ENCODE peak calls at places on chromosomes 3 and 15, in eight cellular contexts. One of them, this sample, is unnamed.

GRCh38 chr3:36497234-36497633 is 116.9 kb downstream of the STAC start:
- DNase-seq in epithelial cell of proximal tubule: no peak
- DNase-seq in cardiac muscle cell: no peak
- DNase-seq in heart right ventricle: no peak
- DNase-seq in brain microvascular endothelial cell: no peak
- DNase-seq in GM12865: no peak
- DNase-seq in PC-3: no peak
- DNase-seq in choroid plexus epithelial cell: no peak
- DNase-seq in this sample: no peak

GRCh38 chr3:148714521-148714920 is 16.8 kb downstream of the AGTR1 start:
- DNase-seq in epithelial cell of proximal tubule: no peak
- DNase-seq in cardiac muscle cell: no peak
- DNase-seq in heart right ventricle: no peak
- DNase-seq in brain microvascular endothelial cell: no peak
- DNase-seq in GM12865: no peak
- DNase-seq in PC-3: no peak
- DNase-seq in choroid plexus epithelial cell: no peak
- DNase-seq in this sample: no peak

GRCh38 chr15:73134196-73134595 is 81.9 kb downstream of the NEO1 start:
- DNase-seq in epithelial cell of proximal tubule: no peak
- DNase-seq in cardiac muscle cell: no peak
- DNase-seq in heart right ventricle: no peak
- DNase-seq in brain microvascular endothelial cell: no peak
- DNase-seq in GM12865: no peak
- DNase-seq in PC-3: no peak
- DNase-seq in choroid plexus epithelial cell: no peak
- DNase-seq in this sample: no peak

GRCh38 chr15:96243701-96244100 is 86.8 kb upstream of the NR2F2 start:
- DNase-seq in epithelial cell of proximal tubule: no peak
- DNase-seq in cardiac muscle cell: no peak
- DNase-seq in heart right ventricle: no peak
- DNase-seq in brain microvascular endothelial cell: no peak
- DNase-seq in GM12865: no peak
- DNase-seq in PC-3: no peak
- DNase-seq in choroid plexus epithelial cell: peak
- DNase-seq in this sample: no peak

GRCh38 chr15:52870015-52870414 is 79.9 kb upstream of the ONECUT1 start:
- DNase-seq in epithelial cell of proximal tubule: no peak
- DNase-seq in cardiac muscle cell: no peak
- DNase-seq in heart right ventricle: no peak
- DNase-seq in brain microvascular endothelial cell: no peak
- DNase-seq in GM12865: no peak
- DNase-seq in PC-3: no peak
- DNase-seq in choroid plexus epithelial cell: no peak
- DNase-seq in this sample: no peak

GRCh38 chr3:58150800-58151199 is 60.0 kb downstream of the DNASE1L3 start:
- DNase-seq in epithelial cell of proximal tubule: no peak
- DNase-seq in cardiac muscle cell: no peak
- DNase-seq in heart right ventricle: no peak
- DNase-seq in brain microvascular endothelial cell: no peak
- DNase-seq in GM12865: no peak
- DNase-seq in PC-3: no peak
- DNase-seq in choroid plexus epithelial cell: no peak
- DNase-seq in this sample: no peak

GRCh38 chr3:46861293-46861995 is 1.8 kb downstream of the MYL3 start:
- DNase-seq in epithelial cell of proximal tubule: no peak
- DNase-seq in cardiac muscle cell: peak
- DNase-seq in heart right ventricle: peak
- DNase-seq in brain microvascular endothelial cell: no peak
- DNase-seq in GM12865: no peak
- DNase-seq in PC-3: no peak
- DNase-seq in choroid plexus epithelial cell: no peak
- DNase-seq in this sample: no peak

GRCh38 chr3:119289371-119289770 is 4.8 kb upstream of the ARHGAP31 start:
- DNase-seq in epithelial cell of proximal tubule: no peak
- DNase-seq in cardiac muscle cell: no peak
- DNase-seq in heart right ventricle: no peak
- DNase-seq in brain microvascular endothelial cell: no peak
- DNase-seq in GM12865: no peak
- DNase-seq in PC-3: no peak
- DNase-seq in choroid plexus epithelial cell: no peak
- DNase-seq in this sample: no peak

GRCh38 chr3:4994823-4995499 is 15.7 kb downstream of the BHLHE40 start:
- DNase-seq in epithelial cell of proximal tubule: peak
- DNase-seq in cardiac muscle cell: no peak
- DNase-seq in heart right ventricle: peak
- DNase-seq in brain microvascular endothelial cell: peak
- DNase-seq in GM12865: peak
- DNase-seq in PC-3: peak
- DNase-seq in choroid plexus epithelial cell: peak
- DNase-seq in this sample: peak

GRCh38 chr15:94924971-94925593 is 693.7 kb downstream of the MCTP2 start:
- DNase-seq in epithelial cell of proximal tubule: no peak
- DNase-seq in cardiac muscle cell: no peak
- DNase-seq in heart right ventricle: no peak
- DNase-seq in brain microvascular endothelial cell: no peak
- DNase-seq in GM12865: no peak
- DNase-seq in PC-3: no peak
- DNase-seq in choroid plexus epithelial cell: no peak
- DNase-seq in this sample: no peak

GRCh38 chr3:188686319-188686718 is 485.5 kb upstream of the TPRG1 start:
- DNase-seq in epithelial cell of proximal tubule: no peak
- DNase-seq in cardiac muscle cell: no peak
- DNase-seq in heart right ventricle: no peak
- DNase-seq in brain microvascular endothelial cell: no peak
- DNase-seq in GM12865: no peak
- DNase-seq in PC-3: no peak
- DNase-seq in choroid plexus epithelial cell: no peak
- DNase-seq in this sample: no peak

GRCh38 chr3:169945313-169945712 is 21.3 kb upstream of the SEC62 start:
- DNase-seq in epithelial cell of proximal tubule: no peak
- DNase-seq in cardiac muscle cell: peak
- DNase-seq in heart right ventricle: no peak
- DNase-seq in brain microvascular endothelial cell: peak
- DNase-seq in GM12865: peak
- DNase-seq in PC-3: no peak
- DNase-seq in choroid plexus epithelial cell: peak
- DNase-seq in this sample: no peak

GRCh38 chr15:73165435-73165834 is 113.2 kb downstream of the NEO1 start:
- DNase-seq in epithelial cell of proximal tubule: no peak
- DNase-seq in cardiac muscle cell: no peak
- DNase-seq in heart right ventricle: no peak
- DNase-seq in brain microvascular endothelial cell: no peak
- DNase-seq in GM12865: no peak
- DNase-seq in PC-3: no peak
- DNase-seq in choroid plexus epithelial cell: no peak
- DNase-seq in this sample: no peak

GRCh38 chr3:147414369-147415135 is 5.4 kb downstream of the ZIC1 start:
- DNase-seq in epithelial cell of proximal tubule: no peak
- DNase-seq in cardiac muscle cell: no peak
- DNase-seq in heart right ventricle: no peak
- DNase-seq in brain microvascular endothelial cell: peak
- DNase-seq in GM12865: no peak
- DNase-seq in PC-3: no peak
- DNase-seq in choroid plexus epithelial cell: no peak
- DNase-seq in this sample: no peak

GRCh38 chr15:32856753-32857152 is 138.9 kb downstream of the GREM1 start:
- DNase-seq in epithelial cell of proximal tubule: no peak
- DNase-seq in cardiac muscle cell: no peak
- DNase-seq in heart right ventricle: no peak
- DNase-seq in brain microvascular endothelial cell: peak
- DNase-seq in GM12865: no peak
- DNase-seq in PC-3: no peak
- DNase-seq in choroid plexus epithelial cell: peak
- DNase-seq in this sample: no peak

GRCh38 chr15:32855942-32856341 is 138.1 kb downstream of the GREM1 start:
- DNase-seq in epithelial cell of proximal tubule: peak
- DNase-seq in cardiac muscle cell: no peak
- DNase-seq in heart right ventricle: no peak
- DNase-seq in brain microvascular endothelial cell: peak
- DNase-seq in GM12865: no peak
- DNase-seq in PC-3: peak
- DNase-seq in choroid plexus epithelial cell: peak
- DNase-seq in this sample: peak

GRCh38 chr15:32859996-32860395 is 142.2 kb downstream of the GREM1 start:
- DNase-seq in epithelial cell of proximal tubule: no peak
- DNase-seq in cardiac muscle cell: no peak
- DNase-seq in heart right ventricle: no peak
- DNase-seq in brain microvascular endothelial cell: no peak
- DNase-seq in GM12865: no peak
- DNase-seq in PC-3: no peak
- DNase-seq in choroid plexus epithelial cell: no peak
- DNase-seq in this sample: no peak

GRCh38 chr15:32859246-32859645 is 141.4 kb downstream of the GREM1 start:
- DNase-seq in epithelial cell of proximal tubule: no peak
- DNase-seq in cardiac muscle cell: no peak
- DNase-seq in heart right ventricle: no peak
- DNase-seq in brain microvascular endothelial cell: no peak
- DNase-seq in GM12865: no peak
- DNase-seq in PC-3: no peak
- DNase-seq in choroid plexus epithelial cell: no peak
- DNase-seq in this sample: no peak

GRCh38 chr15:32857732-32858131 is 139.9 kb downstream of the GREM1 start:
- DNase-seq in epithelial cell of proximal tubule: no peak
- DNase-seq in cardiac muscle cell: no peak
- DNase-seq in heart right ventricle: no peak
- DNase-seq in brain microvascular endothelial cell: no peak
- DNase-seq in GM12865: no peak
- DNase-seq in PC-3: no peak
- DNase-seq in choroid plexus epithelial cell: no peak
- DNase-seq in this sample: no peak
- H3K4me3 ChIP-seq in epithelial cell of proximal tubule: no peak
- H3K4me3 ChIP-seq in cardiac muscle cell: no peak
- H3K4me3 ChIP-seq in heart right ventricle: no peak
- H3K4me3 ChIP-seq in brain microvascular endothelial cell: no peak
- H3K4me3 ChIP-seq in GM12865: no peak
- H3K4me3 ChIP-seq in PC-3: no peak
- H3K4me3 ChIP-seq in choroid plexus epithelial cell: no peak
- H3K4me3 ChIP-seq in this sample: no peak

GRCh38 chr15:67176195-67176971 is 78.1 kb downstream of the AAGAB start:
- DNase-seq in epithelial cell of proximal tubule: no peak
- DNase-seq in cardiac muscle cell: peak
- DNase-seq in heart right ventricle: peak
- DNase-seq in brain microvascular endothelial cell: no peak
- DNase-seq in GM12865: no peak
- DNase-seq in PC-3: no peak
- DNase-seq in choroid plexus epithelial cell: no peak
- DNase-seq in this sample: no peak

GRCh38 chr15:67173786-67174185 is 80.7 kb downstream of the AAGAB start:
- DNase-seq in epithelial cell of proximal tubule: no peak
- DNase-seq in cardiac muscle cell: no peak
- DNase-seq in heart right ventricle: no peak
- DNase-seq in brain microvascular endothelial cell: no peak
- DNase-seq in GM12865: no peak
- DNase-seq in PC-3: no peak
- DNase-seq in choroid plexus epithelial cell: no peak
- DNase-seq in this sample: no peak

GRCh38 chr15:67174446-67174845 is 80.0 kb downstream of the AAGAB start:
- DNase-seq in epithelial cell of proximal tubule: no peak
- DNase-seq in cardiac muscle cell: no peak
- DNase-seq in heart right ventricle: no peak
- DNase-seq in brain microvascular endothelial cell: no peak
- DNase-seq in GM12865: no peak
- DNase-seq in PC-3: no peak
- DNase-seq in choroid plexus epithelial cell: no peak
- DNase-seq in this sample: no peak

GRCh38 chr15:67175643-67176071 is 78.8 kb downstream of the AAGAB start:
- DNase-seq in epithelial cell of proximal tubule: no peak
- DNase-seq in cardiac muscle cell: no peak
- DNase-seq in heart right ventricle: no peak
- DNase-seq in brain microvascular endothelial cell: no peak
- DNase-seq in GM12865: peak
- DNase-seq in PC-3: no peak
- DNase-seq in choroid plexus epithelial cell: peak
- DNase-seq in this sample: peak

GRCh38 chr15:67174864-67175573 is 79.4 kb downstream of the AAGAB start:
- DNase-seq in epithelial cell of proximal tubule: peak
- DNase-seq in cardiac muscle cell: no peak
- DNase-seq in heart right ventricle: no peak
- DNase-seq in brain microvascular endothelial cell: no peak
- DNase-seq in GM12865: peak
- DNase-seq in PC-3: peak
- DNase-seq in choroid plexus epithelial cell: no peak
- DNase-seq in this sample: peak
- H3K4me3 ChIP-seq in epithelial cell of proximal tubule: no peak
- H3K4me3 ChIP-seq in cardiac muscle cell: no peak
- H3K4me3 ChIP-seq in heart right ventricle: no peak
- H3K4me3 ChIP-seq in brain microvascular endothelial cell: no peak
- H3K4me3 ChIP-seq in GM12865: no peak
- H3K4me3 ChIP-seq in PC-3: no peak
- H3K4me3 ChIP-seq in choroid plexus epithelial cell: no peak
- H3K4me3 ChIP-seq in this sample: no peak

DNA sequence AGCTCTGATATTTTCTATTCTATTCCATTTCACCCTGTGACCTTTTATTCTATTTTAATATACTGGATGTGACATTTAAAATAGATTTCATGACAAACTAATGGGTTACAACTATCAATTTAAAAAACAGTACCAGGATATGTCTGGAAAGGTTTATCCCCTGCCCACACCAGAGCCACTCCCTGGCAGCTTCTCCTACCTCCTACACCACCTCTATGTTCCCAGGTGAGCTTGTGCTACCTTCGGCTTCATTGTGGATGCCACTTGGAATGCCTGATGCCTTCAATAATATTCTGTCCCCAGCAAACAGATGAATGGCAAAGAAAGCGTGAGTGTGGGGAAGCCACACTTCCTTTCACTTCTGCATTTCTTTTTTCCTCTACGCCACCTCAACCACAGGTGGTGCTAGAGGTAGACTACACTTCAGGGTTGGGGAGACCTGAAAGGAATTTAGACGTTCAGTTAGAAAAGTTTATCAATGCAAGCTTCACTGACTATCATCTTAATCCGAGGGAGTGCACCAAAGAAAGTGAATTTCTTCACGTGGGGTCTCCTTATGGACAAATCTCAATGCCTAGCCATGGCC is 213.0 kb downstream of the SSR3 start:
- DNase-seq in epithelial cell of proximal tubule: no peak
- DNase-seq in cardiac muscle cell: no peak
- DNase-seq in heart right ventricle: no peak
- DNase-seq in brain microvascular endothelial cell: no peak
- DNase-seq in GM12865: peak
- DNase-seq in PC-3: no peak
- DNase-seq in choroid plexus epithelial cell: no peak
- DNase-seq in this sample: no peak
- H3K4me3 ChIP-seq in epithelial cell of proximal tubule: no peak
- H3K4me3 ChIP-seq in cardiac muscle cell: no peak
- H3K4me3 ChIP-seq in heart right ventricle: no peak
- H3K4me3 ChIP-seq in brain microvascular endothelial cell: no peak
- H3K4me3 ChIP-seq in GM12865: no peak
- H3K4me3 ChIP-seq in PC-3: no peak
- H3K4me3 ChIP-seq in choroid plexus epithelial cell: no peak
- H3K4me3 ChIP-seq in this sample: no peak

DNA sequence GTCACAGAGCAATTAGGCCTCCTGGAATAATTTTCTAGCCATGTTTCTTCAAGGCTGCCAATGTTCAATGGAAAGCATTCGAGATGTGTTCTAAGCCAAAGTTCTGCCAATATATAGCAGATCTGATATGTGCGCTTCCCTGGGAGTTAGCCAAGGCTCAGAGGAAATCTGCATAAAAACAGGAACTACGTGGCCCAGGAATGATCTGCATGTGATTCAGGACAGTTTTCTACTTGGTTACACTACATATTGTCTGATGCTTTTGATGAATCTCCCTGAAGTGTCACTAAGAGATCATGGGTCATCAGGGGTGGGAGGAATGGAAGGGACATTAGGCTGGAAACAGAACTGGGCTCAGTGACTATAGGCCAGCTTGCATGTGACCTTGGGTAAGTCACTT is 2.4 kb upstream of the MASP1 start:
- DNase-seq in epithelial cell of proximal tubule: no peak
- DNase-seq in cardiac muscle cell: no peak
- DNase-seq in heart right ventricle: no peak
- DNase-seq in brain microvascular endothelial cell: no peak
- DNase-seq in GM12865: no peak
- DNase-seq in PC-3: no peak
- DNase-seq in choroid plexus epithelial cell: no peak
- DNase-seq in this sample: no peak
- H3K4me3 ChIP-seq in epithelial cell of proximal tubule: no peak
- H3K4me3 ChIP-seq in cardiac muscle cell: no peak
- H3K4me3 ChIP-seq in heart right ventricle: no peak
- H3K4me3 ChIP-seq in brain microvascular endothelial cell: no peak
- H3K4me3 ChIP-seq in GM12865: no peak
- H3K4me3 ChIP-seq in PC-3: no peak
- H3K4me3 ChIP-seq in choroid plexus epithelial cell: no peak
- H3K4me3 ChIP-seq in this sample: no peak

This sample was measured in kidney epithelial cell.